ENCODE peak calls at places on chromosomes 1 and 21, in four cellular contexts. V, H, I and X are unnamed samples.

GRCh38 chr1:172976222-172977041 is 74.3 kb downstream of the TNFSF18 start:
- DNase-seq in H (no peak), V (peak), I (no peak), X (no peak)

GRCh38 chr21:28688381-28688780 is 304.3 kb downstream of the LTN1 start:
- DNase-seq in I (no peak), H (no peak), V (no peak), X (no peak)

GRCh38 chr1:110134050-110134595 is 16.2 kb upstream of the SLC6A17 start:
- DNase-seq in H (no peak), I (no peak), V (no peak), X (no peak)

GRCh38 chr1:234544094-234544579 is 65.2 kb upstream of the TARBP1 start:
- DNase-seq in I (no peak), V (peak), H (no peak), X (peak)

GRCh38 chr1:186925881-186926676 is 97.3 kb downstream of the PLA2G4A start:
- DNase-seq in V (no peak), I (peak), H (no peak), X (peak)

GRCh38 chr1:196546272-196547245 is 61.7 kb downstream of the KCNT2 start:
- DNase-seq in I (no peak), V (no peak), H (no peak), X (no peak)

GRCh38 chr1:7267493-7267892 is 482.2 kb downstream of the CAMTA1 start:
- DNase-seq in V (no peak), I (no peak), H (no peak), X (no peak)

GRCh38 chr1:56644064-56644940 is 812 bp upstream of the PRKAA2 start:
- DNase-seq in V (peak), H (no peak), I (no peak), X (no peak)

GRCh38 chr1:178931843-178932551 is 61.1 kb upstream of the ANGPTL1 start:
- DNase-seq in V (peak), I (no peak), H (no peak), X (no peak)

GRCh38 chr1:116489231-116489697 is 81.6 kb downstream of the CD58 start:
- DNase-seq in V (no peak), H (no peak), I (no peak), X (no peak)

GRCh38 chr21:42799516-42799915 is 79.8 kb downstream of the WDR4 start:
- DNase-seq in H (no peak), V (no peak), I (no peak), X (no peak)

GRCh38 chr1:53371121-53371666 is 43.3 kb upstream of the LRP8 start:
- DNase-seq in I (no peak), H (peak), V (no peak), X (no peak)

GRCh38 chr1:37034301-37035013 is at the start of gene GRIK3:
- DNase-seq in I (no peak), V (no peak), H (no peak), X (no peak)

GRCh38 chr21:44742418-44743153 is 31.2 kb upstream of the TSPEAR start:
- DNase-seq in V (no peak), H (no peak), I (no peak), X (no peak)

GRCh38 chr1:202112864-202113689 is 9.6 kb upstream of the GPR37L1 start:
- DNase-seq in H (no peak), V (peak), I (no peak), X (no peak)

GRCh38 chr1:173590557-173590956 is 12.3 kb downstream of the SLC9C2 start:
- DNase-seq in V (no peak), I (no peak), H (no peak), X (no peak)

GRCh38 chr1:93905734-93906133 is 3.5 kb downstream of the GCLM start:
- DNase-seq in I (no peak), V (no peak), H (no peak), X (no peak)

GRCh38 chr1:40897499-40897898 is 35.3 kb upstream of the CITED4 start:
- DNase-seq in I (no peak), H (no peak), V (no peak), X (no peak)

GRCh38 chr1:35642472-35642955 is 1.2 kb upstream of the PSMB2 start:
- DNase-seq in I (no peak), V (peak), H (no peak), X (no peak)

GRCh38 chr1:84401156-84401555 is 2.9 kb downstream of the DNASE2B start:
- DNase-seq in V (no peak), I (no peak), H (no peak), X (no peak)

GRCh38 chr1:157773723-157774350 is 3.1 kb downstream of the FCRL2 start:
- DNase-seq in V (peak), I (no peak), H (no peak), X (no peak)

GRCh38 chr1:20682571-20683236 is 21.5 kb upstream of the DDOST start:
- DNase-seq in H (no peak), I (no peak), V (peak), X (no peak)

GRCh38 chr1:167926486-167926997 is 9.9 kb upstream of the DCAF6 start:
- DNase-seq in H (no peak), V (peak), I (no peak), X (no peak)

GRCh38 chr1:199597152-199597551 is 430.4 kb upstream of the NR5A2 start:
- DNase-seq in V (no peak), H (no peak), I (no peak), X (no peak)

GRCh38 chr1:2890221-2890850 is 88.8 kb upstream of the TTC34 start:
- DNase-seq in I (no peak), H (no peak), V (no peak), X (no peak)

GRCh38 chr1:230972855-230973271 is 5.8 kb downstream of the TTC13 start:
- DNase-seq in I (peak), V (no peak), H (no peak), X (peak)

GRCh38 chr1:183911285-183911684 is 106.4 kb downstream of the RGL1 start:
- DNase-seq in I (peak), V (peak), H (no peak), X (no peak)

GRCh38 chr21:44923481-44924084 is 2.9 kb upstream of the ITGB2 start:
- DNase-seq in H (no peak), I (peak), V (no peak), X (no peak)

GRCh38 chr1:116179398-116179797 is 68.2 kb downstream of the MAB21L3 start:
- DNase-seq in H (no peak), I (no peak), V (no peak), X (no peak)

GRCh38 chr1:245561659-245562234 is 407.0 kb downstream of the KIF26B start:
- DNase-seq in I (no peak), H (no peak), V (no peak), X (no peak)

GRCh38 chr1:36400825-36401601 is 3.3 kb upstream of the LSM10 start:
- DNase-seq in V (peak), I (no peak), H (peak), X (peak)

GRCh38 chr1:162381383-162381782 is at the start of gene C1orf226:
- DNase-seq in H (no peak), I (no peak), V (peak), X (no peak)

GRCh38 chr1:176950736-176951308 is 213.7 kb downstream of the ASTN1 start:
- DNase-seq in V (no peak), H (no peak), I (no peak), X (no peak)

GRCh38 chr1:70509996-70510876 is 99.2 kb downstream of the CTH start:
- DNase-seq in V (peak), I (peak), H (no peak), X (peak)

GRCh38 chr21:40511976-40512375 is 335.0 kb downstream of the DSCAM start:
- DNase-seq in H (no peak), V (no peak), I (no peak), X (no peak)

GRCh38 chr1:70767377-70767776 is 280.2 kb downstream of the PTGER3 start:
- DNase-seq in H (no peak), V (no peak), I (no peak), X (no peak)

GRCh38 chr1:29471487-29472313 is 235.4 kb downstream of the PTPRU start:
- DNase-seq in I (no peak), V (no peak), H (no peak), X (no peak)

GRCh38 chr1:14500041-14500440 is 98.4 kb upstream of the KAZN start:
- DNase-seq in V (peak), I (no peak), H (no peak), X (no peak)